ENCODE peak calls at places on chromosomes 16 and 17, in seven cellular contexts. B is stimulated activated CD4-positive, alpha-beta T cell treated with anti-CD3 and anti-CD28 coated beads, Interleukin-2, amount 100 ng/mL, for 48 hours; V is Calu3; E is fibroblast of pulmonary artery; P is HEK293T; O is hippocampal formation; D is SK-N-MC. H is an unnamed sample.

GRCh38 chr16:27432600-27432957 is 30.6 kb downstream of the IL21R start:
- DNase-seq in B (no peak), V (no peak), E (peak; percentile 42), P (peak; percentile 6), O (no peak), D (no peak), H (no peak)

GRCh38 chr16:9042943-9043680 is 48.3 kb upstream of the HAPSTR1 start:
- DNase-seq in B (no peak), V (no peak), E (peak; percentile 49), P (no peak), O (no peak), D (peak; percentile 16), H (no peak)

GRCh38 chr17:50889528-50890118 is 23.5 kb upstream of the TOB1 start:
- DNase-seq in B (no peak), V (no peak), E (no peak), P (no peak), O (no peak), D (no peak), H (no peak)

GRCh38 chr17:42519546-42520444 is 16.2 kb upstream of the NAGLU start:
- DNase-seq in B (no peak), V (peak; percentile 91), E (peak; percentile 99), P (no peak), O (peak; percentile 57), D (no peak), H (peak; percentile 66)

GRCh38 chr17:13158511-13159240 is 140.8 kb upstream of the ELAC2 start:
- DNase-seq in B (no peak), V (no peak), E (no peak), P (no peak), O (no peak), D (no peak), H (no peak)

GRCh38 chr16:19683453-19684236 is 34.4 kb downstream of the KNOP1 start:
- DNase-seq in B (no peak), V (no peak), E (no peak), P (no peak), O (no peak), D (no peak), H (no peak)

GRCh38 chr16:88376053-88376834 is 6.5 kb upstream of the ZNF469 start:
- DNase-seq in B (no peak), V (no peak), E (no peak), P (no peak), O (no peak), D (no peak), H (peak; percentile 44)

GRCh38 chr17:82917656-82918345 is 78.0 kb upstream of the ZNF750 start:
- DNase-seq in B (peak; percentile 22), V (peak; percentile 12), E (peak; percentile 26), P (peak; percentile 64), O (no peak), D (no peak), H (no peak)

GRCh38 chr16:29849505-29849904 is 13.5 kb downstream of the CDIPT start:
- DNase-seq in B (no peak), V (no peak), E (no peak), P (no peak), O (no peak), D (no peak), H (no peak)

GRCh38 chr17:7945651-7946050 is 13.6 kb downstream of the CNTROB start:
- DNase-seq in B (no peak), V (no peak), E (no peak), P (no peak), O (no peak), D (no peak), H (no peak)

GRCh38 chr17:50047488-50048126 is 8.3 kb upstream of the ITGA3 start:
- DNase-seq in B (no peak), V (peak; percentile 56), E (peak; percentile 67), P (no peak), O (no peak), D (no peak), H (no peak)

GRCh38 chr16:25734473-25735100 is 42.8 kb downstream of the HS3ST4 start:
- DNase-seq in B (no peak), V (no peak), E (no peak), P (no peak), O (no peak), D (no peak), H (no peak)

GRCh38 chr16:87854053-87854906 is 15.0 kb downstream of the SLC7A5 start:
- DNase-seq in B (no peak), V (peak; percentile 83), E (no peak), P (no peak), O (no peak), D (no peak), H (no peak)

GRCh38 chr16:17312100-17312732 is 158.5 kb downstream of the XYLT1 start:
- DNase-seq in B (no peak), V (peak; percentile 90), E (no peak), P (no peak), O (no peak), D (no peak), H (no peak)

GRCh38 chr17:72587773-72588511 is 467.1 kb downstream of the SOX9 start:
- DNase-seq in B (no peak), V (no peak), E (peak; percentile 43), P (no peak), O (no peak), D (no peak), H (no peak)